ENCODE peak calls at places on chromosomes 3 and 15, in six cellular contexts. K is GM12878, P is transverse colon, D is erythroblast, Z is heart left ventricle, F is gastrocnemius medialis. Y is an unnamed sample.

GRCh38 chr3:45567730-45568172 is 26.8 kb upstream of the LIMD1 start:
- DNase-seq in P (peak), Z (no peak), F (peak), K (peak), D (no peak), Y (no peak)

GRCh38 chr3:116667791-116668190 is 41.8 kb upstream of the TUSC7 start:
- DNase-seq in K (no peak), P (no peak), F (no peak), D (no peak), Z (no peak), Y (no peak)

GRCh38 chr3:10303785-10304184 is 11.0 kb upstream of the GHRL start:
- DNase-seq in F (no peak), Z (no peak), D (no peak), K (no peak), P (no peak), Y (no peak)

GRCh38 chr3:171976526-171976925 is 62.9 kb upstream of the FNDC3B start:
- DNase-seq in F (no peak), K (no peak), D (no peak), P (no peak), Z (no peak), Y (no peak)

GRCh38 chr3:160401301-160402095 is 2.0 kb downstream of the SMC4 start:
- DNase-seq in Z (no peak), K (no peak), F (no peak), P (peak), D (peak), Y (no peak)

GRCh38 chr15:25850154-25851111 is 12.7 kb downstream of the ATP10A start:
- DNase-seq in D (no peak), F (peak), P (peak), K (peak), Z (peak), Y (no peak)

GRCh38 chr3:99324854-99325253 is 313.5 kb upstream of the COL8A1 start:
- DNase-seq in K (no peak), F (no peak), P (peak), Z (no peak), D (no peak), Y (no peak)

GRCh38 chr3:129184396-129184656 is 630 bp upstream of the CNBP start:
- DNase-seq in P (peak), Z (peak), F (peak), D (no peak), K (no peak), Y (no peak)

GRCh38 chr3:20645340-20645739 is 459.3 kb upstream of the SGO1 start:
- DNase-seq in D (no peak), Z (no peak), F (no peak), P (no peak), K (no peak), Y (no peak)

GRCh38 chr3:139303216-139303615 is 40.6 kb upstream of the MRPS22 start:
- DNase-seq in P (no peak), K (no peak), Z (no peak), D (no peak), F (no peak), Y (no peak)

GRCh38 chr3:139302801-139303113 is 41.1 kb upstream of the MRPS22 start:
- DNase-seq in Z (no peak), F (no peak), D (no peak), K (no peak), P (no peak), Y (no peak)

GRCh38 chr3:139301654-139302053 is 42.2 kb upstream of the MRPS22 start:
- DNase-seq in P (no peak), Z (no peak), F (no peak), K (no peak), D (no peak), Y (no peak)

GRCh38 chr3:139301183-139301582 is 42.6 kb upstream of the MRPS22 start:
- DNase-seq in K (no peak), D (no peak), P (no peak), F (no peak), Z (no peak), Y (no peak)

DNA sequence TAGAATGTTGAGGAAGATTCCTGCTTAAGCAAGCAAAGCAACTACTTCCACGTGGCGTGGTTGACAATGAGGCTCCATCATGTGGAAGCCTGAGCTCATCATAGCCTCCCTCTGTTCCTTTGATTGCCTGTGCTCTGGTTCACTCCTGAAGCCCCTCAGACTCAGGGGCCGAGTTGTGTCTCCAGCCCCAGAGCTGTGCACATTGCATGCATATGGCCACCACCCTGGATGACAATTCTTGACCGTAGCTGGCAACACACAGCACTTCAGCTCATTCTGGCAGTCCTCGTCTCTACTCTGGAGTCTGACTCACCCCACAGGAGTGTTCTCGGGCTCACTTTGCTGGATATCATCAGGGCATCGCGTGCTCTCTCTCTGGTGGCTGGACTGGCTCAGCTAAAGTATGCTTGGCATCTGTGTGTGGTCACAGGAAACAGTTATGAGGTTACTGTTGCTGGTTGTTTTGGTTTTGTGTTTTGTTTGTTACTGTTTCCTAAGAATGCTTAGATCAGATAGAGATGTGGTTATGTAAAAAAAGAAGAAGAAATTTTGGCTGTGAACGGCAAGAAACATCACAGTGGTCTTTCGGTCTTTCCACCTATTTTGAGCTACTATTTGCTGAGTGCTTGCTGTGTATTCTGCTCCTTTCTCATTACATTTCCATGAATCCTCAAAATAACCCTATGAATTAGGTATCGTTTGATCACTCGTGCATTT is 41.6 kb upstream of the MRPS22 start:
- DNase-seq in Z (peak), F (peak), P (no peak), D (no peak), K (no peak), Y (peak)
- TF ChIP-seq POLR2A in Z (no peak), F (no peak), P (no peak), D (no peak), K (no peak), Y (no peak)

DNA sequence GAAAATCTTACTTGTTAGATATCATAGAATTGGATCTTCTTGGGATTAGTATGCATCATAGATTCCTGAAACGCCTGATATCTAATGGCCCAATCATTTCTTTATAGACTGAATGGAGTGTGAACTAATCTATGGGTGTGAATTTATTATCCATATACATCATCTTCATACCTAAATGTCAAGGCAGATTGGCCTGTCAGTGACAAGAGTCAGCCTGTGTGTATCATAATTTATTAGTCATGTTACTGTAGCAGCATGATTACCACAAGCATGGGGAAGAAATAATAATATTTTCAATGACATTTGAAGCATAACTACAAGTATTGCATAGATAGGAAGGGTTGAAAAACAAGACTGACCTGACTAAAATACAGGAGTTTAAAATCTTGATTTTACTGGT is 235.8 kb downstream of the RAP2B start:
- DNase-seq in F (no peak), Z (no peak), P (no peak), K (no peak), D (no peak), Y (no peak)
- TF ChIP-seq POLR2A in F (no peak), Z (no peak), P (no peak), K (no peak), D (no peak), Y (no peak)

GRCh38 chr3:108124337-108125150 is 33.7 kb upstream of the CD47 start:
- DNase-seq in D (peak), K (peak), Z (no peak), F (no peak), P (peak), Y (no peak)
- TF ChIP-seq POLR2A in D (no peak), K (peak), Z (no peak), F (no peak), P (peak), Y (no peak)

DNA sequence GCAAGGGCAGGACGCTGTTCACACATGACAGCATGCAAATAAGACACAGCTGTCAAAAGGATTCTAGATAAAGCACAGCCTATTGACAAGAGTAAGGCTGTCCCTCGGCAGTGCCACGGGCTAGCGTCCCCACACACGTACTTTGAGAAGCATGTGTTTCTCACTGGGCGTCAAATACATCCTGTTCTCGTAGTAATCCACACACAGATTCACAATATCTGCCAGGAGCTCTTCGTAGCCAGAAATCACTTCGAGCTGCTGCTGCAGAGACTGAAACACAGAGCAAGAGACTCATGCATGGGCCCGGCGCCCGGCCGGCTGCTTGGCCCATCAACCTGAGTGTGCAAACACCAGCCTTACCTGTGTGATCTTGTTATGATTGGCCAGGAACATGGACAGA is 41.1 kb downstream of the CYFIP1 start:
- DNase-seq in F (no peak), Z (no peak), P (no peak), K (no peak), D (no peak), Y (no peak)
- TF ChIP-seq POLR2A in F (no peak), Z (no peak), P (no peak), K (no peak), D (no peak), Y (no peak)

GRCh38 chr3:150727653-150728502 is 24.2 kb upstream of the ERICH6 start:
- DNase-seq in P (peak), D (peak), K (no peak), Z (peak), F (peak), Y (no peak)
- TF ChIP-seq POLR2A in P (peak), D (peak), K (no peak), Z (peak), F (no peak), Y (no peak)

GRCh38 chr15:75696303-75696657 is 16.4 kb downstream of the CSPG4 start:
- DNase-seq in Z (no peak), D (no peak), P (no peak), K (no peak), F (no peak), Y (no peak)

GRCh38 chr15:75693501-75694240 is 19.0 kb downstream of the CSPG4 start:
- DNase-seq in P (no peak), F (no peak), Z (peak), D (no peak), K (no peak), Y (no peak)

GRCh38 chr15:75695206-75695605 is 17.4 kb downstream of the CSPG4 start:
- DNase-seq in P (no peak), F (no peak), Z (no peak), D (no peak), K (no peak), Y (no peak)

GRCh38 chr15:75695634-75696302 is 16.9 kb downstream of the CSPG4 start:
- DNase-seq in D (no peak), P (no peak), K (no peak), Z (no peak), F (no peak), Y (no peak)

DNA sequence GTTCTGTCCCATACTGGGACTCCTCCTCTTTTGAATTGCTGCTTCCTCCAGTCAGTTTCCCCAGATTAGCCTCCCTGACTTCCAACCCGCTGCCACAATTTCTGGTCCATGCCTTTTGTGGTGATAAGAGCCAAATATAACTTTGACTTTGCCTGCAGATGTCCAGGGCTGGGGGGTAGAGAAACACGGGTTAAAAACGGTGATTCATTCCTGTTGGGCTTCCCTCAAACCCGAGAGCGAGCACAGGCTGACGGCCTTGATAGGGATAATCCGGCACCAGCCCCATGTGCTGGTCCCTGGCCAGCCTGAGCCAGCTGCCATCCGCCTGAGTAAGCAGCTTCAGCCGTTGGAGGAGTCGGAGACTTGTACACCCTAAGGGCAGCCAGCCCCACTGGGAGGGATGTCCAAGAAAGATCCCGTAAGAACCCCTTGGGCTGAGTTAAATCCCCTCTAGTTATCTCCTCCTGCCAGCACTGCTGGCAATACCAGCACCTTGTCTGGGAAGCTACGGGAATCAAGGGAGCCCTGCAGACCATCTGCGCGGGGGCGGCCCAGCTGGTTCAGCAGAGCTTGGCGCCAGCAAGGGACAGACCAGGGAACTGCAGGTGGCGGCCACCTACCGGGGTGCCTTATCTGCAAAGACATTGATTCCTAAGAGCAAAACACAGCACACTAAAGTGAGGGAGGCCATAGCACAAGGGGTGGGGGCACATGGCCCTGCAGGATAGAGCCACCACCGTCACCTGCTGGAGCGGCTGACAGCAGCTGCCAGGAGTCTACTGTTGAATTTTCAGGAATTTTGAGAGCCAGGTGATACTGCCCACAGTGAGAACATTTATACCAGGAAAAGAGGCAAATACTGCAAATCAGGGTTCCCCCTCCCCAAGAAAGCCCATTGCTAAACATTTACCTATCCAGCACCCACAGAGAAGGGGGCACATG is 18.1 kb downstream of the CSPG4 start:
- DNase-seq in F (peak), P (peak), K (no peak), Z (peak), D (peak), Y (peak)
- TF ChIP-seq POLR2A in F (no peak), P (no peak), K (no peak), Z (no peak), D (no peak), Y (no peak)

GRCh38 chr3:50611464-50612233 is at the start of gene CISH:
- DNase-seq in P (peak), F (peak), K (no peak), Z (peak), D (peak), Y (peak)
- TF ChIP-seq POLR2A in P (peak), F (peak), K (peak), Z (peak), D (peak), Y (peak)